ENCODE peak calls at places on chromosomes 13 and 19, in seven cellular contexts. One of them, this sample, is unnamed.
A peak's percentile ranks its signal among the peaks of the same experiment; 100 is the strongest.

GRCh38 chr19:14114854-14115253 is 2.7 kb downstream of the PRKACA start:
- DNase-seq in DMS 273 treated with DMSO at 0.1 percent for 48 hours: no peak
- DNase-seq in mucosa of descending colon: peak; percentile 75
- DNase-seq in glomerular endothelial cell: no peak
- DNase-seq in astrocyte of the spinal cord: no peak
- DNase-seq in effector memory CD4-positive, alpha-beta T cell: peak; percentile 29
- DNase-seq in HFFc6: no peak
- DNase-seq in this sample: no peak

GRCh38 chr13:75219479-75220237 is 262.3 kb downstream of the TBC1D4 start:
- DNase-seq in DMS 273 treated with DMSO at 0.1 percent for 48 hours: peak; percentile 13
- DNase-seq in mucosa of descending colon: peak; percentile 90
- DNase-seq in glomerular endothelial cell: peak; percentile 22
- DNase-seq in astrocyte of the spinal cord: peak; percentile 72
- DNase-seq in effector memory CD4-positive, alpha-beta T cell: peak; percentile 67
- DNase-seq in HFFc6: peak; percentile 61
- DNase-seq in this sample: peak; percentile 92

GRCh38 chr19:41951686-41952172 is 7.4 kb downstream of the RABAC1 start:
- DNase-seq in DMS 273 treated with DMSO at 0.1 percent for 48 hours: no peak
- DNase-seq in mucosa of descending colon: peak; percentile 90
- DNase-seq in glomerular endothelial cell: no peak
- DNase-seq in astrocyte of the spinal cord: peak; percentile 63
- DNase-seq in effector memory CD4-positive, alpha-beta T cell: peak; percentile 79
- DNase-seq in HFFc6: peak; percentile 56
- DNase-seq in this sample: peak; percentile 91

GRCh38 chr13:102774210-102774560 is 599 bp upstream of the TEX30 start:
- DNase-seq in DMS 273 treated with DMSO at 0.1 percent for 48 hours: no peak
- DNase-seq in mucosa of descending colon: no peak
- DNase-seq in glomerular endothelial cell: no peak
- DNase-seq in astrocyte of the spinal cord: no peak
- DNase-seq in effector memory CD4-positive, alpha-beta T cell: no peak
- DNase-seq in HFFc6: no peak
- DNase-seq in this sample: no peak

GRCh38 chr19:1163283-1163933 is 10.7 kb downstream of the SBNO2 start:
- DNase-seq in DMS 273 treated with DMSO at 0.1 percent for 48 hours: no peak
- DNase-seq in mucosa of descending colon: no peak
- DNase-seq in glomerular endothelial cell: no peak
- DNase-seq in astrocyte of the spinal cord: no peak
- DNase-seq in effector memory CD4-positive, alpha-beta T cell: no peak
- DNase-seq in HFFc6: no peak
- DNase-seq in this sample: no peak

GRCh38 chr19:14149509-14149994 is 13.2 kb upstream of the ASF1B start:
- DNase-seq in DMS 273 treated with DMSO at 0.1 percent for 48 hours: no peak
- DNase-seq in mucosa of descending colon: peak; percentile 80
- DNase-seq in glomerular endothelial cell: no peak
- DNase-seq in astrocyte of the spinal cord: peak; percentile 19
- DNase-seq in effector memory CD4-positive, alpha-beta T cell: peak; percentile 31
- DNase-seq in HFFc6: no peak
- DNase-seq in this sample: peak; percentile 84

GRCh38 chr13:70816853-70817252 is 708.6 kb upstream of the KLHL1 start:
- DNase-seq in DMS 273 treated with DMSO at 0.1 percent for 48 hours: no peak
- DNase-seq in mucosa of descending colon: no peak
- DNase-seq in glomerular endothelial cell: no peak
- DNase-seq in astrocyte of the spinal cord: peak; percentile 38
- DNase-seq in effector memory CD4-positive, alpha-beta T cell: no peak
- DNase-seq in HFFc6: no peak
- DNase-seq in this sample: no peak

GRCh38 chr19:38209671-38210457 is 14.2 kb downstream of the DPF1 start:
- DNase-seq in DMS 273 treated with DMSO at 0.1 percent for 48 hours: no peak
- DNase-seq in mucosa of descending colon: peak; percentile 50
- DNase-seq in glomerular endothelial cell: no peak
- DNase-seq in astrocyte of the spinal cord: peak; percentile 35
- DNase-seq in effector memory CD4-positive, alpha-beta T cell: no peak
- DNase-seq in HFFc6: peak; percentile 19
- DNase-seq in this sample: peak; percentile 75

GRCh38 chr19:6753178-6754031 is 13.8 kb downstream of the SH2D3A start:
- DNase-seq in DMS 273 treated with DMSO at 0.1 percent for 48 hours: no peak
- DNase-seq in mucosa of descending colon: peak; percentile 95
- DNase-seq in glomerular endothelial cell: no peak
- DNase-seq in astrocyte of the spinal cord: peak; percentile 46
- DNase-seq in effector memory CD4-positive, alpha-beta T cell: peak; percentile 73
- DNase-seq in HFFc6: peak; percentile 64
- DNase-seq in this sample: peak; percentile 92

GRCh38 chr19:17471410-17472125 is 1.2 kb downstream of the SLC27A1 start:
- DNase-seq in DMS 273 treated with DMSO at 0.1 percent for 48 hours: peak; percentile 41
- DNase-seq in mucosa of descending colon: peak; percentile 39
- DNase-seq in glomerular endothelial cell: no peak
- DNase-seq in astrocyte of the spinal cord: no peak
- DNase-seq in effector memory CD4-positive, alpha-beta T cell: no peak
- DNase-seq in HFFc6: no peak
- DNase-seq in this sample: no peak

GRCh38 chr13:47420568-47420967 is 523.7 kb upstream of the HTR2A start:
- DNase-seq in DMS 273 treated with DMSO at 0.1 percent for 48 hours: no peak
- DNase-seq in mucosa of descending colon: no peak
- DNase-seq in glomerular endothelial cell: no peak
- DNase-seq in astrocyte of the spinal cord: no peak
- DNase-seq in effector memory CD4-positive, alpha-beta T cell: no peak
- DNase-seq in HFFc6: peak; percentile 21
- DNase-seq in this sample: no peak

GRCh38 chr19:28169168-28169862 is 1043.6 kb downstream of the UQCRFS1 start:
- DNase-seq in DMS 273 treated with DMSO at 0.1 percent for 48 hours: no peak
- DNase-seq in mucosa of descending colon: no peak
- DNase-seq in glomerular endothelial cell: no peak
- DNase-seq in astrocyte of the spinal cord: no peak
- DNase-seq in effector memory CD4-positive, alpha-beta T cell: no peak
- DNase-seq in HFFc6: no peak
- DNase-seq in this sample: no peak

GRCh38 chr19:1251503-1252220 is 3.3 kb downstream of the MIDN start:
- DNase-seq in DMS 273 treated with DMSO at 0.1 percent for 48 hours: no peak
- DNase-seq in mucosa of descending colon: peak; percentile 85
- DNase-seq in glomerular endothelial cell: no peak
- DNase-seq in astrocyte of the spinal cord: peak; percentile 39
- DNase-seq in effector memory CD4-positive, alpha-beta T cell: peak; percentile 65
- DNase-seq in HFFc6: no peak
- DNase-seq in this sample: no peak

GRCh38 chr19:15432018-15432494 is 13.3 kb upstream of the AKAP8L start:
- DNase-seq in DMS 273 treated with DMSO at 0.1 percent for 48 hours: no peak
- DNase-seq in mucosa of descending colon: no peak
- DNase-seq in glomerular endothelial cell: no peak
- DNase-seq in astrocyte of the spinal cord: no peak
- DNase-seq in effector memory CD4-positive, alpha-beta T cell: no peak
- DNase-seq in HFFc6: no peak
- DNase-seq in this sample: no peak

GRCh38 chr19:45587873-45588272 is 3.3 kb upstream of the OPA3 start:
- DNase-seq in DMS 273 treated with DMSO at 0.1 percent for 48 hours: no peak
- DNase-seq in mucosa of descending colon: no peak
- DNase-seq in glomerular endothelial cell: no peak
- DNase-seq in astrocyte of the spinal cord: no peak
- DNase-seq in effector memory CD4-positive, alpha-beta T cell: no peak
- DNase-seq in HFFc6: no peak
- DNase-seq in this sample: no peak

This sample was measured in AG20443.